ENCODE peak calls at places on chromosomes 7 and 10, in six cellular contexts. One of them, this sample, is unnamed.

GRCh38 chr10:74542077-74542476 is 284.3 kb upstream of the KAT6B start:
- DNase-seq in PC-9: no peak
- DNase-seq in activated CD4-positive, alpha-beta T cell treated with anti-CD3 and anti-CD28 coated beads, Interleukin-2, amount 50 U/mL, for 1 hour: no peak
- DNase-seq in NCI-H1105 treated with DMSO at 0.1 percent for 48 hours: no peak
- DNase-seq in AG04450: peak
- DNase-seq in AG08396: peak
- DNase-seq in this sample: no peak

GRCh38 chr10:58239561-58240169 is 28.0 kb downstream of the IPMK start:
- DNase-seq in PC-9: no peak
- DNase-seq in activated CD4-positive, alpha-beta T cell treated with anti-CD3 and anti-CD28 coated beads, Interleukin-2, amount 50 U/mL, for 1 hour: no peak
- DNase-seq in NCI-H1105 treated with DMSO at 0.1 percent for 48 hours: no peak
- DNase-seq in AG04450: no peak
- DNase-seq in AG08396: no peak
- DNase-seq in this sample: no peak

GRCh38 chr7:84251183-84251845 is 56.7 kb upstream of the SEMA3A start:
- DNase-seq in PC-9: peak
- DNase-seq in activated CD4-positive, alpha-beta T cell treated with anti-CD3 and anti-CD28 coated beads, Interleukin-2, amount 50 U/mL, for 1 hour: no peak
- DNase-seq in NCI-H1105 treated with DMSO at 0.1 percent for 48 hours: no peak
- DNase-seq in AG04450: no peak
- DNase-seq in AG08396: no peak
- DNase-seq in this sample: no peak

GRCh38 chr7:50534690-50535290 is 30.4 kb downstream of the DDC start:
- DNase-seq in PC-9: peak
- DNase-seq in activated CD4-positive, alpha-beta T cell treated with anti-CD3 and anti-CD28 coated beads, Interleukin-2, amount 50 U/mL, for 1 hour: no peak
- DNase-seq in NCI-H1105 treated with DMSO at 0.1 percent for 48 hours: no peak
- DNase-seq in AG04450: peak
- DNase-seq in AG08396: peak
- DNase-seq in this sample: peak

GRCh38 chr10:44990302-44990655 is 10.4 kb upstream of the ZNF22 start:
- DNase-seq in PC-9: no peak
- DNase-seq in activated CD4-positive, alpha-beta T cell treated with anti-CD3 and anti-CD28 coated beads, Interleukin-2, amount 50 U/mL, for 1 hour: no peak
- DNase-seq in NCI-H1105 treated with DMSO at 0.1 percent for 48 hours: no peak
- DNase-seq in AG04450: no peak
- DNase-seq in AG08396: no peak
- DNase-seq in this sample: no peak

GRCh38 chr10:42984035-42984610 is 92.7 kb upstream of the RET start:
- DNase-seq in PC-9: no peak
- DNase-seq in activated CD4-positive, alpha-beta T cell treated with anti-CD3 and anti-CD28 coated beads, Interleukin-2, amount 50 U/mL, for 1 hour: no peak
- DNase-seq in NCI-H1105 treated with DMSO at 0.1 percent for 48 hours: no peak
- DNase-seq in AG04450: no peak
- DNase-seq in AG08396: no peak
- DNase-seq in this sample: no peak

GRCh38 chr10:117462424-117462792 is 80.1 kb upstream of the EMX2 start:
- DNase-seq in PC-9: no peak
- DNase-seq in activated CD4-positive, alpha-beta T cell treated with anti-CD3 and anti-CD28 coated beads, Interleukin-2, amount 50 U/mL, for 1 hour: no peak
- DNase-seq in NCI-H1105 treated with DMSO at 0.1 percent for 48 hours: no peak
- DNase-seq in AG04450: no peak
- DNase-seq in AG08396: no peak
- DNase-seq in this sample: no peak

GRCh38 chr7:35716038-35716803 is 21.3 kb upstream of the HERPUD2 start:
- DNase-seq in PC-9: no peak
- DNase-seq in activated CD4-positive, alpha-beta T cell treated with anti-CD3 and anti-CD28 coated beads, Interleukin-2, amount 50 U/mL, for 1 hour: no peak
- DNase-seq in NCI-H1105 treated with DMSO at 0.1 percent for 48 hours: no peak
- DNase-seq in AG04450: no peak
- DNase-seq in AG08396: no peak
- DNase-seq in this sample: peak

GRCh38 chr7:33744293-33744692 is 161.0 kb upstream of the BMPER start:
- DNase-seq in PC-9: no peak
- DNase-seq in activated CD4-positive, alpha-beta T cell treated with anti-CD3 and anti-CD28 coated beads, Interleukin-2, amount 50 U/mL, for 1 hour: no peak
- DNase-seq in NCI-H1105 treated with DMSO at 0.1 percent for 48 hours: peak
- DNase-seq in AG04450: no peak
- DNase-seq in AG08396: no peak
- DNase-seq in this sample: peak

GRCh38 chr10:44195120-44196007 is 189.5 kb downstream of the CXCL12 start:
- DNase-seq in PC-9: no peak
- DNase-seq in activated CD4-positive, alpha-beta T cell treated with anti-CD3 and anti-CD28 coated beads, Interleukin-2, amount 50 U/mL, for 1 hour: no peak
- DNase-seq in NCI-H1105 treated with DMSO at 0.1 percent for 48 hours: no peak
- DNase-seq in AG04450: peak
- DNase-seq in AG08396: peak
- DNase-seq in this sample: no peak

GRCh38 chr10:86371116-86371515 is 4.5 kb upstream of the GRID1 start:
- DNase-seq in PC-9: no peak
- DNase-seq in activated CD4-positive, alpha-beta T cell treated with anti-CD3 and anti-CD28 coated beads, Interleukin-2, amount 50 U/mL, for 1 hour: no peak
- DNase-seq in NCI-H1105 treated with DMSO at 0.1 percent for 48 hours: no peak
- DNase-seq in AG04450: no peak
- DNase-seq in AG08396: no peak
- DNase-seq in this sample: no peak

GRCh38 chr10:11058965-11059364 is 41.3 kb downstream of the CELF2 start:
- DNase-seq in PC-9: no peak
- DNase-seq in activated CD4-positive, alpha-beta T cell treated with anti-CD3 and anti-CD28 coated beads, Interleukin-2, amount 50 U/mL, for 1 hour: no peak
- DNase-seq in NCI-H1105 treated with DMSO at 0.1 percent for 48 hours: no peak
- DNase-seq in AG04450: peak
- DNase-seq in AG08396: peak
- DNase-seq in this sample: no peak

GRCh38 chr10:76282122-76283030 is 851.0 kb downstream of the LRMDA start:
- DNase-seq in PC-9: no peak
- DNase-seq in activated CD4-positive, alpha-beta T cell treated with anti-CD3 and anti-CD28 coated beads, Interleukin-2, amount 50 U/mL, for 1 hour: no peak
- DNase-seq in NCI-H1105 treated with DMSO at 0.1 percent for 48 hours: peak
- DNase-seq in AG04450: peak
- DNase-seq in AG08396: no peak
- DNase-seq in this sample: no peak